ENCODE peak calls at places on chromosome 17, in five cellular contexts. One of them, this sample, is unnamed.

GRCh38 chr17:1647802-1648581 is 1.7 kb downstream of the RILP start:
- DNase-seq in progenitor cell of endocrine pancreas: no peak
- DNase-seq in HFF-Myc: no peak
- DNase-seq in bronchial epithelial cell: peak; percentile 12
- DNase-seq in stomach: peak; percentile 44
- DNase-seq in this sample: peak; percentile 46

GRCh38 chr17:79183221-79184158 is 108.9 kb downstream of the ENGASE start:
- DNase-seq in HFF-Myc: no peak
- DNase-seq in progenitor cell of endocrine pancreas: peak; percentile 30
- DNase-seq in bronchial epithelial cell: no peak
- DNase-seq in stomach: no peak
- DNase-seq in this sample: peak; percentile 70

GRCh38 chr17:59401725-59402124 is 70.3 kb downstream of the YPEL2 start:
- DNase-seq in progenitor cell of endocrine pancreas: no peak
- DNase-seq in bronchial epithelial cell: no peak
- DNase-seq in stomach: no peak
- DNase-seq in HFF-Myc: no peak
- DNase-seq in this sample: no peak

GRCh38 chr17:65163990-65164495 is 26.9 kb downstream of the RGS9 start:
- DNase-seq in stomach: peak; percentile 41
- DNase-seq in bronchial epithelial cell: peak; percentile 87
- DNase-seq in HFF-Myc: peak; percentile 88
- DNase-seq in progenitor cell of endocrine pancreas: no peak
- DNase-seq in this sample: no peak

GRCh38 chr17:43528319-43528987 is 17.7 kb downstream of the ETV4 start:
- DNase-seq in progenitor cell of endocrine pancreas: no peak
- DNase-seq in HFF-Myc: no peak
- DNase-seq in stomach: no peak
- DNase-seq in bronchial epithelial cell: no peak
- DNase-seq in this sample: no peak

GRCh38 chr17:5121186-5121841 is 5.5 kb downstream of the USP6 start:
- DNase-seq in bronchial epithelial cell: no peak
- DNase-seq in progenitor cell of endocrine pancreas: no peak
- DNase-seq in stomach: peak; percentile 18
- DNase-seq in HFF-Myc: no peak
- DNase-seq in this sample: no peak

GRCh38 chr17:67376892-67377726 is at the start of gene PITPNC1:
- DNase-seq in progenitor cell of endocrine pancreas: peak; percentile 78
- DNase-seq in HFF-Myc: no peak
- DNase-seq in bronchial epithelial cell: peak; percentile 69
- DNase-seq in stomach: peak; percentile 88
- DNase-seq in this sample: peak; percentile 83

GRCh38 chr17:59914274-59914854 is 21.4 kb downstream of the RPS6KB1 start:
- DNase-seq in bronchial epithelial cell: peak; percentile 43
- DNase-seq in stomach: no peak
- DNase-seq in progenitor cell of endocrine pancreas: no peak
- DNase-seq in HFF-Myc: no peak
- DNase-seq in this sample: no peak

GRCh38 chr17:64741038-64741641 is 79.0 kb upstream of the SMURF2 start:
- DNase-seq in progenitor cell of endocrine pancreas: no peak
- DNase-seq in stomach: peak; percentile 50
- DNase-seq in HFF-Myc: no peak
- DNase-seq in bronchial epithelial cell: no peak
- DNase-seq in this sample: no peak

GRCh38 chr17:22265807-22266206 is 573.5 kb downstream of the KCNJ18 start:
- DNase-seq in HFF-Myc: no peak
- DNase-seq in bronchial epithelial cell: no peak
- DNase-seq in stomach: peak; percentile 13
- DNase-seq in progenitor cell of endocrine pancreas: no peak
- DNase-seq in this sample: no peak

GRCh38 chr17:2125013-2125535 is 70.2 kb downstream of the HIC1 start:
- DNase-seq in bronchial epithelial cell: no peak
- DNase-seq in stomach: no peak
- DNase-seq in progenitor cell of endocrine pancreas: no peak
- DNase-seq in HFF-Myc: no peak
- DNase-seq in this sample: no peak

GRCh38 chr17:67258836-67259468 is 14.0 kb upstream of the HELZ start:
- DNase-seq in progenitor cell of endocrine pancreas: no peak
- DNase-seq in stomach: no peak
- DNase-seq in HFF-Myc: no peak
- DNase-seq in bronchial epithelial cell: no peak
- DNase-seq in this sample: no peak

GRCh38 chr17:7015587-7016020 is 3.2 kb downstream of the RNASEK start:
- DNase-seq in bronchial epithelial cell: no peak
- DNase-seq in progenitor cell of endocrine pancreas: no peak
- DNase-seq in stomach: no peak
- DNase-seq in HFF-Myc: no peak
- DNase-seq in this sample: no peak

GRCh38 chr17:2023692-2024571 is 1.2 kb downstream of the RTN4RL1 start:
- DNase-seq in HFF-Myc: no peak
- DNase-seq in stomach: no peak
- DNase-seq in progenitor cell of endocrine pancreas: peak; percentile 64
- DNase-seq in bronchial epithelial cell: no peak
- DNase-seq in this sample: peak; percentile 59

GRCh38 chr17:45052052-45052772 is 780 bp upstream of the DCAKD start:
- DNase-seq in progenitor cell of endocrine pancreas: peak; percentile 33
- DNase-seq in bronchial epithelial cell: peak; percentile 73
- DNase-seq in HFF-Myc: no peak
- DNase-seq in stomach: peak; percentile 53
- DNase-seq in this sample: peak; percentile 52

GRCh38 chr17:64448665-64449512 is at the start of gene MILR1:
- DNase-seq in stomach: no peak
- DNase-seq in progenitor cell of endocrine pancreas: no peak
- DNase-seq in HFF-Myc: peak; percentile 40
- DNase-seq in bronchial epithelial cell: peak; percentile 27
- DNase-seq in this sample: no peak

GRCh38 chr17:30326816-30327215 is 7.0 kb downstream of the TMIGD1 start:
- DNase-seq in bronchial epithelial cell: no peak
- DNase-seq in HFF-Myc: no peak
- DNase-seq in progenitor cell of endocrine pancreas: no peak
- DNase-seq in stomach: no peak
- DNase-seq in this sample: no peak

GRCh38 chr17:3547628-3548027 is 10.0 kb downstream of the TRPV3 start:
- DNase-seq in stomach: no peak
- DNase-seq in progenitor cell of endocrine pancreas: no peak
- DNase-seq in HFF-Myc: no peak
- DNase-seq in bronchial epithelial cell: no peak
- DNase-seq in this sample: no peak

GRCh38 chr17:5587431-5588032 is 3.2 kb upstream of the NLRP1 start:
- DNase-seq in bronchial epithelial cell: peak; percentile 57
- DNase-seq in HFF-Myc: peak; percentile 52
- DNase-seq in stomach: no peak
- DNase-seq in progenitor cell of endocrine pancreas: no peak
- DNase-seq in this sample: peak; percentile 49

GRCh38 chr17:31754239-31754945 is 104.7 kb downstream of the COPRS start:
- DNase-seq in progenitor cell of endocrine pancreas: no peak
- DNase-seq in stomach: no peak
- DNase-seq in HFF-Myc: no peak
- DNase-seq in bronchial epithelial cell: peak; percentile 92
- DNase-seq in this sample: no peak

GRCh38 chr17:63540581-63540980 is 9.7 kb upstream of the DCAF7 start:
- DNase-seq in stomach: no peak
- DNase-seq in bronchial epithelial cell: no peak
- DNase-seq in progenitor cell of endocrine pancreas: no peak
- DNase-seq in HFF-Myc: no peak
- DNase-seq in this sample: no peak

GRCh38 chr17:40290629-40291296 is 3.1 kb downstream of the CDC6 start:
- DNase-seq in stomach: peak; percentile 46
- DNase-seq in bronchial epithelial cell: peak; percentile 94
- DNase-seq in HFF-Myc: no peak
- DNase-seq in progenitor cell of endocrine pancreas: no peak
- DNase-seq in this sample: peak; percentile 48

GRCh38 chr17:79695293-79696158 is 35.2 kb upstream of the ENPP7 start:
- DNase-seq in stomach: no peak
- DNase-seq in HFF-Myc: peak; percentile 47
- DNase-seq in bronchial epithelial cell: no peak
- DNase-seq in progenitor cell of endocrine pancreas: no peak
- DNase-seq in this sample: no peak

GRCh38 chr17:75843577-75844529 is at the start of gene UNC13D:
- DNase-seq in progenitor cell of endocrine pancreas: no peak
- DNase-seq in bronchial epithelial cell: no peak
- DNase-seq in stomach: peak; percentile 58
- DNase-seq in HFF-Myc: no peak
- DNase-seq in this sample: no peak

GRCh38 chr17:7043544-7044268 is at the start of gene SLC16A11:
- DNase-seq in stomach: peak; percentile 59
- DNase-seq in HFF-Myc: no peak
- DNase-seq in bronchial epithelial cell: no peak
- DNase-seq in progenitor cell of endocrine pancreas: peak; percentile 33
- DNase-seq in this sample: no peak

GRCh38 chr17:81518785-81519283 is 6.2 kb upstream of the ACTG1 start:
- DNase-seq in bronchial epithelial cell: peak; percentile 35
- DNase-seq in progenitor cell of endocrine pancreas: no peak
- DNase-seq in stomach: peak; percentile 70
- DNase-seq in HFF-Myc: no peak
- DNase-seq in this sample: no peak

GRCh38 chr17:62688398-62689140 is 61.1 kb downstream of the MRC2 start:
- DNase-seq in progenitor cell of endocrine pancreas: no peak
- DNase-seq in bronchial epithelial cell: no peak
- DNase-seq in HFF-Myc: no peak
- DNase-seq in stomach: no peak
- DNase-seq in this sample: no peak

GRCh38 chr17:70763018-70763417 is 593.7 kb downstream of the KCNJ2 start:
- DNase-seq in stomach: no peak
- DNase-seq in progenitor cell of endocrine pancreas: no peak
- DNase-seq in bronchial epithelial cell: no peak
- DNase-seq in HFF-Myc: no peak
- DNase-seq in this sample: no peak
- TF ChIP-seq CTCF in stomach: no peak
- TF ChIP-seq CTCF in progenitor cell of endocrine pancreas: no peak
- TF ChIP-seq CTCF in bronchial epithelial cell: no peak
- TF ChIP-seq CTCF in HFF-Myc: no peak
- TF ChIP-seq CTCF in this sample: no peak

DNA sequence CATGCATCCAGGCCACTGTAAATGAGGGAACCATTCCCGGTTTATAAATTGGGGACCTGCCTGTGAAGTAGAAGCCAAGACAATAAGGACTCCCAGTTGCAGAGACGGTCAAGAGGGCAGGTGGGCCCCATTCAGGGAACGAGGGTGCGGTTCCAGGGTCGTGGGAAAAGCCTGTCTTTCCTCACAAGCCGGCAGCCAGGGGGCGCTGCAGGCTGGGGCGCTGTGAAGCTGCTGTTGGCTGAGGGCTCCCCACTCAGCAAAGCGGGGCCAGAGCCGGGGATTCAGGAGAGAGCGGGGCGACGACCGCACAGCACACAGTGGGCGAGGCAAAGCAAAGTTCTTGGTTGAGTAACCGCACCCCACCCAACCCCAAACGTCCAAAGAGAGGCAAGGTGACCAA is 24.9 kb downstream of the CDRT15 start:
- DNase-seq in stomach: peak; percentile 57
- DNase-seq in bronchial epithelial cell: no peak
- DNase-seq in progenitor cell of endocrine pancreas: no peak
- DNase-seq in HFF-Myc: no peak
- DNase-seq in this sample: no peak
- TF ChIP-seq CTCF in stomach: no peak
- TF ChIP-seq CTCF in bronchial epithelial cell: peak; percentile 65
- TF ChIP-seq CTCF in progenitor cell of endocrine pancreas: no peak
- TF ChIP-seq CTCF in HFF-Myc: peak; percentile 47
- TF ChIP-seq CTCF in this sample: no peak

GRCh38 chr17:50558581-50558954 is 1.9 kb upstream of the CACNA1G start:
- DNase-seq in HFF-Myc: no peak
- DNase-seq in progenitor cell of endocrine pancreas: no peak
- DNase-seq in bronchial epithelial cell: no peak
- DNase-seq in stomach: no peak
- DNase-seq in this sample: no peak

GRCh38 chr17:50558091-50558490 is 2.4 kb upstream of the CACNA1G start:
- DNase-seq in bronchial epithelial cell: no peak
- DNase-seq in progenitor cell of endocrine pancreas: no peak
- DNase-seq in stomach: no peak
- DNase-seq in HFF-Myc: no peak
- DNase-seq in this sample: no peak

GRCh38 chr17:50556803-50557202 is 3.7 kb upstream of the CACNA1G start:
- DNase-seq in progenitor cell of endocrine pancreas: no peak
- DNase-seq in stomach: peak; percentile 66
- DNase-seq in HFF-Myc: no peak
- DNase-seq in bronchial epithelial cell: no peak
- DNase-seq in this sample: no peak

GRCh38 chr17:50558955-50559614 is 1.4 kb upstream of the CACNA1G start:
- DNase-seq in stomach: no peak
- DNase-seq in progenitor cell of endocrine pancreas: no peak
- DNase-seq in bronchial epithelial cell: no peak
- DNase-seq in HFF-Myc: no peak
- DNase-seq in this sample: no peak

DNA sequence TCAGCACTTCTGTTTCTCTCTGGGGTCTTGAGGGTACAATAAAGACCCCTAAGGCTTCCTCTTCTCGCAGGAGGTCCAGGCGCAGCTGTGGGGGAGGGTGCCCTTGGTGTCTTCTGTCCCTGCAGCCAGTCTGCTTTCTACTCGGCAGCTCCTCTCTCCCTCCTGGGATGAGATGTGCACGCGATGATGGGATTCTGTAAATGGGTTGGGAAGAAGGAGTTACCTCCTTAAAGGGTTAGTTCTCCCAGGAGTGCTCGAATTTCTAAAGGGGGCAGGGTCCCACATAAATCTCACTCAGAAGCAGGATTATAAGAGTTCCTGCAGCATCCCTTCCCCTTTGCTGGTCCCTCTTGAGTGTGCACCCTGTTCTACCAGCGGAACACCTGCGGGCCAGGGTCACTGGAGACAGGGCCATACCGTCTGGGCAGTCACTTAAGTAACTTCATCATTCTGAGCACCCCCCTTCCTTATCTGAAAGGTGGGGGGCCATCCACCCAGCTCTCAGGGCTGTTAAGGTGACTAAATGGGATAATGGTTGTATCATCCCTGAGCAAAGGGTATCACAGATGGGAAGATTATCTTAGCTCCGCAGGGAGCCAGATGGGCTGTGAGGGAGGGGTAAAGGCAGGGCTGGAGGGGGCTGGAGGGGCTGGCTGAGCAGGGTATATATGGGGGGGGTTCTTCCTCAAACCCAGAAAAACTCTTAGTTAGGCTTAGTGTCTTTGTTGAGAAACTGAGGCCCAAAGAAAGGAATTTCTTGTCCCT is 3.1 kb upstream of the CACNA1G start:
- DNase-seq in bronchial epithelial cell: no peak
- DNase-seq in stomach: no peak
- DNase-seq in progenitor cell of endocrine pancreas: no peak
- DNase-seq in HFF-Myc: no peak
- DNase-seq in this sample: no peak
- TF ChIP-seq CTCF in bronchial epithelial cell: no peak
- TF ChIP-seq CTCF in stomach: no peak
- TF ChIP-seq CTCF in progenitor cell of endocrine pancreas: no peak
- TF ChIP-seq CTCF in HFF-Myc: no peak
- TF ChIP-seq CTCF in this sample: no peak

GRCh38 chr17:57442401-57442823 is 186.1 kb downstream of the MSI2 start:
- DNase-seq in progenitor cell of endocrine pancreas: no peak
- DNase-seq in stomach: no peak
- DNase-seq in HFF-Myc: no peak
- DNase-seq in bronchial epithelial cell: no peak
- DNase-seq in this sample: no peak

GRCh38 chr17:57445051-57445450 is 188.7 kb downstream of the MSI2 start:
- DNase-seq in progenitor cell of endocrine pancreas: no peak
- DNase-seq in bronchial epithelial cell: no peak
- DNase-seq in HFF-Myc: no peak
- DNase-seq in stomach: no peak
- DNase-seq in this sample: no peak

GRCh38 chr17:57444632-57445031 is 188.3 kb downstream of the MSI2 start:
- DNase-seq in progenitor cell of endocrine pancreas: no peak
- DNase-seq in HFF-Myc: no peak
- DNase-seq in bronchial epithelial cell: no peak
- DNase-seq in stomach: no peak
- DNase-seq in this sample: no peak

GRCh38 chr17:57442914-57443571 is 186.7 kb downstream of the MSI2 start:
- DNase-seq in progenitor cell of endocrine pancreas: no peak
- DNase-seq in bronchial epithelial cell: peak; percentile 53
- DNase-seq in HFF-Myc: no peak
- DNase-seq in stomach: peak; percentile 36
- DNase-seq in this sample: no peak

GRCh38 chr17:57443781-57444180 is 187.5 kb downstream of the MSI2 start:
- DNase-seq in progenitor cell of endocrine pancreas: no peak
- DNase-seq in bronchial epithelial cell: no peak
- DNase-seq in stomach: no peak
- DNase-seq in HFF-Myc: no peak
- DNase-seq in this sample: no peak
- TF ChIP-seq CTCF in progenitor cell of endocrine pancreas: no peak
- TF ChIP-seq CTCF in bronchial epithelial cell: no peak
- TF ChIP-seq CTCF in stomach: no peak
- TF ChIP-seq CTCF in HFF-Myc: no peak
- TF ChIP-seq CTCF in this sample: no peak